ENCODE peak calls at places on chromosome 18, in six cellular contexts. M, N, U, P, K and A are unnamed samples.

GRCh38 chr18:62989195-62989594 is 273.9 kb downstream of the PHLPP1 start:
- DNase-seq in M (no peak), K (no peak), N (no peak), P (no peak), U (no peak), A (no peak)

GRCh38 chr18:22066083-22066485 is 103.3 kb upstream of the GATA6 start:
- DNase-seq in M (no peak), N (no peak), K (no peak), U (no peak), P (no peak), A (no peak)

GRCh38 chr18:26088482-26088881 is 1.9 kb downstream of the SS18 start:
- DNase-seq in P (no peak), M (no peak), N (peak; percentile 15), K (no peak), U (peak; percentile 7), A (no peak)

GRCh38 chr18:23228102-23229051 is 93.1 kb downstream of the CABLES1 start:
- DNase-seq in U (no peak), P (no peak), M (no peak), N (peak; percentile 38), K (no peak), A (no peak)

GRCh38 chr18:4384932-4385331 is 70.2 kb downstream of the DLGAP1 start:
- DNase-seq in P (no peak), M (no peak), K (no peak), U (no peak), N (no peak), A (peak; percentile 43)

GRCh38 chr18:79252904-79253633 is 142.7 kb upstream of the NFATC1 start:
- DNase-seq in P (no peak), K (no peak), N (no peak), U (no peak), M (no peak), A (no peak)

GRCh38 chr18:76446321-76446720 is 48.7 kb downstream of the ZNF516 start:
- DNase-seq in M (no peak), N (no peak), P (no peak), K (no peak), U (no peak), A (peak; percentile 43)

GRCh38 chr18:59569321-59569720 is 127.9 kb downstream of the CCBE1 start:
- DNase-seq in U (no peak), K (no peak), M (no peak), P (no peak), N (no peak), A (no peak)

GRCh38 chr18:71899707-71900483 is 644.2 kb downstream of the CBLN2 start:
- DNase-seq in K (no peak), N (no peak), P (no peak), U (no peak), M (no peak), A (no peak)

GRCh38 chr18:47287911-47288635 is 36.6 kb upstream of the SKOR2 start:
- DNase-seq in N (no peak), M (no peak), P (no peak), U (no peak), K (no peak), A (no peak)

GRCh38 chr18:57134564-57135211 is 12.2 kb upstream of the BOD1L2 start:
- DNase-seq in U (no peak), M (no peak), N (no peak), P (no peak), K (no peak), A (no peak)

GRCh38 chr18:32450874-32451273 is 19.8 kb downstream of the GAREM1 start:
- DNase-seq in P (no peak), U (no peak), M (no peak), N (no peak), K (no peak), A (no peak)

GRCh38 chr18:70468861-70469570 is 180.2 kb downstream of the SOCS6 start:
- DNase-seq in U (no peak), K (peak; percentile 33), M (no peak), P (no peak), N (no peak), A (no peak)

GRCh38 chr18:58045265-58046086 is 1.4 kb downstream of the NEDD4L start:
- DNase-seq in K (peak; percentile 35), M (peak; percentile 12), P (peak; percentile 31), U (peak; percentile 29), N (no peak), A (peak; percentile 86)

GRCh38 chr18:12880532-12880892 is 3.5 kb downstream of the PTPN2 start:
- DNase-seq in U (no peak), K (no peak), M (no peak), N (no peak), P (no peak), A (no peak)

GRCh38 chr18:26771524-26771923 is 94.0 kb downstream of the AQP4 start:
- DNase-seq in U (peak; percentile 16), K (no peak), M (no peak), N (no peak), P (no peak), A (peak; percentile 57)

GRCh38 chr18:7467708-7468466 is 99.2 kb upstream of the PTPRM start:
- DNase-seq in M (no peak), U (no peak), P (no peak), K (no peak), N (peak; percentile 28), A (no peak)

GRCh38 chr18:47917923-47918610 is 12.4 kb downstream of the SMAD2 start:
- DNase-seq in N (no peak), U (no peak), M (no peak), K (no peak), P (no peak), A (no peak)

GRCh38 chr18:55152801-55153200 is 193.5 kb upstream of the CCDC68 start:
- DNase-seq in N (peak; percentile 53), P (no peak), K (no peak), M (no peak), U (no peak), A (no peak)

GRCh38 chr18:69752737-69753380 is 194.8 kb downstream of the CD226 start:
- DNase-seq in N (no peak), P (no peak), U (no peak), M (no peak), K (no peak), A (no peak)